ENCODE peak calls at places on chromosomes 11 and 22, in seven cellular contexts. One of them, this sample, is unnamed.

GRCh38 chr11:5234390-5234834 is at the start of gene HBD:
- DNase-seq in Kasumi-1: peak
- DNase-seq in aorta: no peak
- DNase-seq in activated CD4-positive, CD25-positive, alpha-beta regulatory T cell: no peak
- DNase-seq in M059J: peak
- DNase-seq in transverse colon: no peak
- DNase-seq in heart left ventricle: no peak
- DNase-seq in this sample: no peak

GRCh38 chr22:22933100-22933806 is 45.6 kb downstream of the IGLL5 start:
- DNase-seq in Kasumi-1: no peak
- DNase-seq in aorta: peak
- DNase-seq in activated CD4-positive, CD25-positive, alpha-beta regulatory T cell: no peak
- DNase-seq in M059J: no peak
- DNase-seq in transverse colon: no peak
- DNase-seq in heart left ventricle: no peak
- DNase-seq in this sample: no peak

GRCh38 chr11:15967966-15968365 is 388.4 kb downstream of the SOX6 start:
- DNase-seq in Kasumi-1: no peak
- DNase-seq in aorta: no peak
- DNase-seq in activated CD4-positive, CD25-positive, alpha-beta regulatory T cell: no peak
- DNase-seq in M059J: peak
- DNase-seq in transverse colon: no peak
- DNase-seq in heart left ventricle: no peak
- DNase-seq in this sample: no peak

GRCh38 chr22:30217698-30218565 is 28.6 kb downstream of the LIF start:
- DNase-seq in Kasumi-1: no peak
- DNase-seq in aorta: peak
- DNase-seq in activated CD4-positive, CD25-positive, alpha-beta regulatory T cell: no peak
- DNase-seq in M059J: peak
- DNase-seq in transverse colon: no peak
- DNase-seq in heart left ventricle: no peak
- DNase-seq in this sample: no peak

GRCh38 chr11:114610984-114611944 is 15.7 kb upstream of the NXPE4 start:
- DNase-seq in Kasumi-1: no peak
- DNase-seq in aorta: no peak
- DNase-seq in activated CD4-positive, CD25-positive, alpha-beta regulatory T cell: no peak
- DNase-seq in M059J: no peak
- DNase-seq in transverse colon: no peak
- DNase-seq in heart left ventricle: no peak
- DNase-seq in this sample: no peak

GRCh38 chr11:128786507-128786906 is 80.6 kb downstream of the KCNJ1 start:
- DNase-seq in Kasumi-1: no peak
- DNase-seq in aorta: no peak
- DNase-seq in activated CD4-positive, CD25-positive, alpha-beta regulatory T cell: no peak
- DNase-seq in M059J: no peak
- DNase-seq in transverse colon: no peak
- DNase-seq in heart left ventricle: no peak
- DNase-seq in this sample: no peak

GRCh38 chr11:129317564-129317963 is 58.1 kb upstream of the BARX2 start:
- DNase-seq in Kasumi-1: peak
- DNase-seq in aorta: no peak
- DNase-seq in activated CD4-positive, CD25-positive, alpha-beta regulatory T cell: no peak
- DNase-seq in M059J: no peak
- DNase-seq in transverse colon: no peak
- DNase-seq in heart left ventricle: no peak
- DNase-seq in this sample: no peak

GRCh38 chr11:36450391-36450714 is 59.7 kb downstream of the TRAF6 start:
- DNase-seq in Kasumi-1: no peak
- DNase-seq in aorta: no peak
- DNase-seq in activated CD4-positive, CD25-positive, alpha-beta regulatory T cell: no peak
- DNase-seq in M059J: no peak
- DNase-seq in transverse colon: no peak
- DNase-seq in heart left ventricle: no peak
- DNase-seq in this sample: no peak

GRCh38 chr22:41539146-41540005 is 4.9 kb downstream of the POLR3H start:
- DNase-seq in Kasumi-1: no peak
- DNase-seq in aorta: no peak
- DNase-seq in activated CD4-positive, CD25-positive, alpha-beta regulatory T cell: no peak
- DNase-seq in M059J: no peak
- DNase-seq in transverse colon: no peak
- DNase-seq in heart left ventricle: no peak
- DNase-seq in this sample: no peak

GRCh38 chr22:24181088-24181995 is at the start of gene SUSD2:
- DNase-seq in Kasumi-1: no peak
- DNase-seq in aorta: no peak
- DNase-seq in activated CD4-positive, CD25-positive, alpha-beta regulatory T cell: no peak
- DNase-seq in M059J: no peak
- DNase-seq in transverse colon: peak
- DNase-seq in heart left ventricle: no peak
- DNase-seq in this sample: no peak

GRCh38 chr11:831132-831864 is 1.5 kb upstream of the CD151 start:
- DNase-seq in Kasumi-1: no peak
- DNase-seq in aorta: no peak
- DNase-seq in activated CD4-positive, CD25-positive, alpha-beta regulatory T cell: no peak
- DNase-seq in M059J: peak
- DNase-seq in transverse colon: no peak
- DNase-seq in heart left ventricle: no peak
- DNase-seq in this sample: no peak

GRCh38 chr11:28757725-28758515 is 649.7 kb downstream of the METTL15 start:
- DNase-seq in Kasumi-1: no peak
- DNase-seq in aorta: no peak
- DNase-seq in activated CD4-positive, CD25-positive, alpha-beta regulatory T cell: no peak
- DNase-seq in M059J: peak
- DNase-seq in transverse colon: no peak
- DNase-seq in heart left ventricle: no peak
- DNase-seq in this sample: no peak

GRCh38 chr22:46830841-46831240 is 68.4 kb downstream of the TBC1D22A start:
- DNase-seq in Kasumi-1: no peak
- DNase-seq in aorta: no peak
- DNase-seq in activated CD4-positive, CD25-positive, alpha-beta regulatory T cell: no peak
- DNase-seq in M059J: peak
- DNase-seq in transverse colon: no peak
- DNase-seq in heart left ventricle: no peak
- DNase-seq in this sample: no peak

GRCh38 chr11:93747122-93747521 is 5.7 kb downstream of the C11orf54 start:
- DNase-seq in Kasumi-1: no peak
- DNase-seq in aorta: no peak
- DNase-seq in activated CD4-positive, CD25-positive, alpha-beta regulatory T cell: no peak
- DNase-seq in M059J: no peak
- DNase-seq in transverse colon: no peak
- DNase-seq in heart left ventricle: no peak
- DNase-seq in this sample: no peak

GRCh38 chr11:3920148-3920852 is 64.8 kb downstream of the STIM1 start:
- DNase-seq in Kasumi-1: no peak
- DNase-seq in aorta: peak
- DNase-seq in activated CD4-positive, CD25-positive, alpha-beta regulatory T cell: peak
- DNase-seq in M059J: peak
- DNase-seq in transverse colon: peak
- DNase-seq in heart left ventricle: no peak
- DNase-seq in this sample: peak

GRCh38 chr11:123561046-123561781 is 93.2 kb downstream of the SCN3B start:
- DNase-seq in Kasumi-1: no peak
- DNase-seq in aorta: no peak
- DNase-seq in activated CD4-positive, CD25-positive, alpha-beta regulatory T cell: no peak
- DNase-seq in M059J: no peak
- DNase-seq in transverse colon: no peak
- DNase-seq in heart left ventricle: peak
- DNase-seq in this sample: no peak

GRCh38 chr22:44587004-44587793 is 89.2 kb upstream of the RTL6 start:
- DNase-seq in Kasumi-1: no peak
- DNase-seq in aorta: peak
- DNase-seq in activated CD4-positive, CD25-positive, alpha-beta regulatory T cell: no peak
- DNase-seq in M059J: peak
- DNase-seq in transverse colon: no peak
- DNase-seq in heart left ventricle: no peak
- DNase-seq in this sample: no peak

GRCh38 chr22:19607198-19608113 is 83.2 kb upstream of the CLDN5 start:
- DNase-seq in Kasumi-1: no peak
- DNase-seq in aorta: no peak
- DNase-seq in activated CD4-positive, CD25-positive, alpha-beta regulatory T cell: no peak
- DNase-seq in M059J: no peak
- DNase-seq in transverse colon: peak
- DNase-seq in heart left ventricle: peak
- DNase-seq in this sample: no peak

GRCh38 chr11:120224872-120225371 is 14.1 kb downstream of the OAF start:
- DNase-seq in Kasumi-1: peak
- DNase-seq in aorta: no peak
- DNase-seq in activated CD4-positive, CD25-positive, alpha-beta regulatory T cell: no peak
- DNase-seq in M059J: no peak
- DNase-seq in transverse colon: no peak
- DNase-seq in heart left ventricle: peak
- DNase-seq in this sample: no peak

GRCh38 chr11:63837027-63837688 is 1.8 kb upstream of the MARK2 start:
- DNase-seq in Kasumi-1: peak
- DNase-seq in aorta: peak
- DNase-seq in activated CD4-positive, CD25-positive, alpha-beta regulatory T cell: peak
- DNase-seq in M059J: peak
- DNase-seq in transverse colon: peak
- DNase-seq in heart left ventricle: peak
- DNase-seq in this sample: peak

This sample was measured in tibial nerve.